ENCODE peak calls at places on chromosomes 12 and 14, in four cellular contexts. A is tibial artery, P is Calu3, C is A549. Y is an unnamed sample.

GRCh38 chr12:86719381-86719780 is 463.2 kb upstream of the MGAT4C start:
- DNase-seq in A (no peak), P (no peak), C (no peak), Y (no peak)

GRCh38 chr14:31949709-31950108 is 127.4 kb upstream of the ARHGAP5 start:
- DNase-seq in A (no peak), P (no peak), C (peak), Y (no peak)

GRCh38 chr14:31950760-31951637 is 126.1 kb upstream of the ARHGAP5 start:
- DNase-seq in A (peak), P (peak), C (peak), Y (peak)

GRCh38 chr14:62956413-62956812 is 88.8 kb downstream of the KCNH5 start:
- DNase-seq in A (no peak), P (no peak), C (no peak), Y (no peak)

GRCh38 chr14:91413547-91414474 is 3.8 kb downstream of the CCDC88C start:
- DNase-seq in A (no peak), P (peak), C (no peak), Y (no peak)

GRCh38 chr12:65825573-65826512 is 1.6 kb downstream of the HMGA2 start:
- DNase-seq in A (no peak), P (peak), C (peak), Y (peak)

GRCh38 chr12:40222247-40222646 is 2.5 kb upstream of the LRRK2 start:
- DNase-seq in A (no peak), P (no peak), C (no peak), Y (no peak)

GRCh38 chr14:80669416-80669815 is 272.1 kb downstream of the CEP128 start:
- DNase-seq in A (no peak), P (no peak), C (no peak), Y (no peak)

GRCh38 chr12:22821985-22822384 is 197.0 kb downstream of the ETNK1 start:
- DNase-seq in A (no peak), P (no peak), C (no peak), Y (no peak)

GRCh38 chr12:124279846-124280360 is 15.0 kb upstream of the RFLNA start:
- DNase-seq in A (no peak), P (no peak), C (no peak), Y (no peak)

GRCh38 chr14:25667387-25667786 is 617.4 kb upstream of the STXBP6 start:
- DNase-seq in A (no peak), P (no peak), C (no peak), Y (no peak)

GRCh38 chr12:64522807-64523206 is 70.9 kb downstream of the TBK1 start:
- DNase-seq in A (no peak), P (no peak), C (no peak), Y (no peak)

GRCh38 chr12:127363392-127363791 is 903.6 kb upstream of the TMEM132C start:
- DNase-seq in A (no peak), P (no peak), C (peak), Y (no peak)

GRCh38 chr14:61925043-61925442 is 162.8 kb downstream of the SNAPC1 start:
- DNase-seq in A (no peak), P (peak), C (peak), Y (no peak)

GRCh38 chr14:34978444-34978843 is 4.3 kb upstream of the SRP54 start:
- DNase-seq in A (no peak), P (no peak), C (no peak), Y (no peak)

GRCh38 chr12:106586803-106587684 is 4.2 kb downstream of the RFX4 start:
- DNase-seq in A (no peak), P (peak), C (peak), Y (peak)

GRCh38 chr14:55845963-55846851 is 266.2 kb downstream of the KTN1 start:
- DNase-seq in A (no peak), P (no peak), C (no peak), Y (no peak)

GRCh38 chr12:4855121-4855924 is 54.4 kb upstream of the KCNA1 start:
- DNase-seq in A (peak), P (peak), C (peak), Y (peak)

GRCh38 chr14:51298895-51299294 is 58.8 kb downstream of the TMX1 start:
- DNase-seq in A (no peak), P (no peak), C (no peak), Y (no peak)

GRCh38 chr12:102095677-102096263 is 24.1 kb downstream of the NUP37 start:
- DNase-seq in A (no peak), P (peak), C (peak), Y (no peak)

GRCh38 chr14:103141117-103141796 is 18.0 kb downstream of the TNFAIP2 start:
- DNase-seq in A (no peak), P (peak), C (peak), Y (no peak)

GRCh38 chr14:95998656-95999055 is 40.5 kb upstream of the C14orf132 start:
- DNase-seq in A (no peak), P (no peak), C (peak), Y (no peak)

GRCh38 chr12:14327717-14328116 is 37.8 kb upstream of the ATF7IP start:
- DNase-seq in A (no peak), P (no peak), C (no peak), Y (no peak)

GRCh38 chr12:53951577-53952334 is 2.9 kb upstream of the HOXC12 start:
- DNase-seq in A (no peak), P (no peak), C (no peak), Y (no peak)

GRCh38 chr12:53948650-53949593 is 5.8 kb upstream of the HOXC12 start:
- DNase-seq in A (no peak), P (no peak), C (peak), Y (no peak)

GRCh38 chr12:53949631-53950440 is 4.9 kb upstream of the HOXC12 start:
- DNase-seq in A (no peak), P (no peak), C (no peak), Y (peak)

GRCh38 chr12:53950789-53951576 is 3.7 kb upstream of the HOXC12 start:
- DNase-seq in A (no peak), P (no peak), C (no peak), Y (no peak)

GRCh38 chr12:53950441-53950781 is 4.3 kb upstream of the HOXC12 start:
- DNase-seq in A (no peak), P (no peak), C (peak), Y (no peak)
- TF ChIP-seq CTCF in A (no peak), P (no peak), C (no peak), Y (no peak)

DNA sequence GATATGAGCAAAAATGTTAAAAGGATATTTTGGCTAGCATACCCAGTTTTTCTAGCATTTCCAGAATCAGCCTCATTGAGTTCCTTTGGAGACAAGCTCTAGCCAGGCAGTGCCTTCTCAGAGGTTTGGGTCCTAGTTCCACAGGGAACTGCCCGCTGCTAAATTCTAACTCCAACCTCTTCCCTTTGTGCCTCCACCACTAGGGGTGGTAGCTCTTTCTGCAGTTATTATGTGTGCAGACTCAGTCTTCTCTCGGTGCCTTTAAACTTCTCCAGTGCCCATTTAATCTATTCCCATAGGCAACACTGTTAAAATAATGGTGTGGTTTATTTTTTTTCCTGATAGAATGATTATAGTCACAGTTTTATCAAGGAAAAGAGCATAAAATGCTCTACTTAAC is 21.5 kb upstream of the SLC25A3 start:
- DNase-seq in A (no peak), P (no peak), C (peak), Y (no peak)
- TF ChIP-seq CTCF in A (no peak), P (peak), C (no peak), Y (no peak)

GRCh38 chr12:112686373-112686772 is 105.2 kb upstream of the RPH3A start:
- DNase-seq in A (no peak), P (peak), C (peak), Y (no peak)

GRCh38 chr12:112682586-112682985 is 109.0 kb upstream of the RPH3A start:
- DNase-seq in A (no peak), P (no peak), C (no peak), Y (no peak)

GRCh38 chr12:112680993-112681392 is 110.6 kb upstream of the RPH3A start:
- DNase-seq in A (no peak), P (no peak), C (no peak), Y (no peak)

GRCh38 chr12:112685321-112685720 is 106.2 kb upstream of the RPH3A start:
- DNase-seq in A (no peak), P (no peak), C (no peak), Y (no peak)

DNA sequence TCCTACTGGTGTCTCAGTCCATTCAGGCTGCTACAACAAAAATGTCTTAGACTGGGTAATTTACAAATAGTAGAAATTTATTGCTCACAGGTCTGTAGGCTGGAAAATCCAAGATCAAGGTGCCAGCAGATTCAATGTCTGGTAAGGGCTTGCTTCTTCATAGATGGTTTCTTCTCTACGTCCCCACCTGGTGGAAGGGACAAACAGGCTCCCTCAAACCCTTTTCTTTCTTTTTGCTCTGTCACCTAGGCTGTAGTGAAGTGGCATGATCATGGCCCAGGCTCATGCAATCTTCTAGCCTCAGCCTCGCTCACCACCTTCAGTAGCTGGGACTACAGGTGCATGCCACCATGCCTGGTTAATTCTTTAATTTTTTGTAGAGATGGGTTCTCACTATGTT is 106.8 kb upstream of the RPH3A start:
- DNase-seq in A (no peak), P (no peak), C (peak), Y (no peak)
- TF ChIP-seq CTCF in A (no peak), P (no peak), C (no peak), Y (no peak)

GRCh38 chr12:27382126-27382795 is 49.6 kb downstream of the BMAL2 start:
- DNase-seq in A (no peak), P (no peak), C (no peak), Y (no peak)

GRCh38 chr12:27382924-27383323 is 50.3 kb downstream of the BMAL2 start:
- DNase-seq in A (no peak), P (no peak), C (no peak), Y (no peak)

GRCh38 chr12:27385756-27386155 is 53.1 kb downstream of the BMAL2 start:
- DNase-seq in A (no peak), P (no peak), C (no peak), Y (no peak)

GRCh38 chr12:27384261-27384590 is 51.6 kb downstream of the BMAL2 start:
- DNase-seq in A (no peak), P (no peak), C (no peak), Y (no peak)

DNA sequence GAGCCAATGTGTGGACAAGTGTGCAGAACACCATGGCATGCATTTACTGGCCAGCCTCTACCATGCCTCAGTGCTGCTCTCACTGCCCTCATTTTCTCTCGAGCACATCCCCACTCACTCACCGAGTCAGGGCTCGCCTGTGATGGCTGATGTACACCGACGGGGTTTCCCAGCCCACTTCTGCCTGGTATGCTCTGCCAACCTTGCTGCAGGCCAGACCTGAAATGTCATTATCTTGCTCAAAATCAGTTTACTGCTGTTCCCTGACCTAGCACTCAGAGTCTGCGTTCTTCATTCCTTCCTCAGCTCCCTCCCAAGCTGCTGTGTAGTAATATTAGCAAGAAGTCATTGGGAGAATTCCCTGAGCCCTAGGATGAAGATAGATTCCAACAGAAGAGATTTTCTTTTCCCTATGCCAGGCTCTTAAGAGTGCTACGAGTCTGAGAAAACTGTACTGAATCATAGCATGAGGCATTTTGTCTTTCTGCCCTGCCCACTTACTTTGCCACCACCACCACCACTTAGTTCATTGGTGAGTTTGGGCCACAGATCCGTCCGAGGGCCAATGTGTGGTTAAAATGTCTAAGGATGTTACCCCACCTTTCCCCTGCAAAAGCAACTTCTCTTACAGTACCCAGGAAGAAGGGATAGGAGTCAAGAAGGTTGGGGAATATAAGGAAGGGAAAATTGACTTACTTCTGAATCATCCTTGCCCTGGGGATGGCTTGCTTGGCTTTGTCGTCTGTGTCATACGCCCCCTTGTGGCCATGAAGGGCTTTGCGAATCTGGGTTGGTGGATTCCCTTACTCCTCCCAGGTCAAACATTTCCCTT is 51.0 kb downstream of the BMAL2 start:
- DNase-seq in A (peak), P (peak), C (peak), Y (peak)
- TF ChIP-seq CTCF in A (peak), P (peak), C (peak), Y (peak)

GRCh38 chr12:61993734-61994345 is 266.4 kb upstream of the USP15 start:
- DNase-seq in A (no peak), P (peak), C (peak), Y (peak)
- TF ChIP-seq CTCF in A (peak), P (peak), C (peak), Y (peak)

Y was measured in nephron progenitor cell.